ENCODE peak calls at places on chromosome 6, in eight cellular contexts. One of them, this sample, is unnamed.

GRCh38 chr6:72616406-72617015 is 5.4 kb upstream of the KCNQ5 start:
- DNase-seq in 8988T: no peak
- DNase-seq in non-pigmented ciliary epithelial cell: no peak
- DNase-seq in EL: peak; percentile 48
- DNase-seq in H9: no peak
- DNase-seq in memory B cell: no peak
- DNase-seq in T-helper 2 cell: no peak
- DNase-seq in hippocampal formation: no peak
- DNase-seq in this sample: no peak

GRCh38 chr6:107374264-107374663 is 85.1 kb downstream of the PDSS2 start:
- DNase-seq in 8988T: no peak
- DNase-seq in non-pigmented ciliary epithelial cell: no peak
- DNase-seq in EL: no peak
- DNase-seq in H9: no peak
- DNase-seq in memory B cell: no peak
- DNase-seq in T-helper 2 cell: no peak
- DNase-seq in hippocampal formation: no peak
- DNase-seq in this sample: no peak

GRCh38 chr6:3324262-3324942 is 65.7 kb downstream of the PSMG4 start:
- DNase-seq in 8988T: no peak
- DNase-seq in non-pigmented ciliary epithelial cell: peak; percentile 92
- DNase-seq in EL: peak; percentile 85
- DNase-seq in H9: no peak
- DNase-seq in memory B cell: no peak
- DNase-seq in T-helper 2 cell: no peak
- DNase-seq in hippocampal formation: peak; percentile 39
- DNase-seq in this sample: no peak

GRCh38 chr6:2531426-2532208 is 219.1 kb downstream of the MYLK4 start:
- DNase-seq in 8988T: no peak
- DNase-seq in non-pigmented ciliary epithelial cell: peak; percentile 88
- DNase-seq in EL: peak; percentile 78
- DNase-seq in H9: no peak
- DNase-seq in memory B cell: no peak
- DNase-seq in T-helper 2 cell: no peak
- DNase-seq in hippocampal formation: no peak
- DNase-seq in this sample: no peak

GRCh38 chr6:121110733-121111132 is 223.5 kb downstream of the TBC1D32 start:
- DNase-seq in 8988T: no peak
- DNase-seq in non-pigmented ciliary epithelial cell: no peak
- DNase-seq in EL: no peak
- DNase-seq in H9: no peak
- DNase-seq in memory B cell: no peak
- DNase-seq in T-helper 2 cell: no peak
- DNase-seq in hippocampal formation: no peak
- DNase-seq in this sample: no peak

GRCh38 chr6:107075951-107076381 is 39.3 kb downstream of the BEND3 start:
- DNase-seq in 8988T: no peak
- DNase-seq in non-pigmented ciliary epithelial cell: no peak
- DNase-seq in EL: peak; percentile 13
- DNase-seq in H9: no peak
- DNase-seq in memory B cell: no peak
- DNase-seq in T-helper 2 cell: no peak
- DNase-seq in hippocampal formation: peak; percentile 2
- DNase-seq in this sample: no peak

GRCh38 chr6:29839917-29840316 is 12.3 kb downstream of the HLA-G start:
- DNase-seq in 8988T: no peak
- DNase-seq in non-pigmented ciliary epithelial cell: no peak
- DNase-seq in EL: no peak
- DNase-seq in H9: no peak
- DNase-seq in memory B cell: no peak
- DNase-seq in T-helper 2 cell: no peak
- DNase-seq in hippocampal formation: no peak
- DNase-seq in this sample: no peak

GRCh38 chr6:110044093-110044492 is 66.0 kb downstream of the GPR6 start:
- DNase-seq in 8988T: no peak
- DNase-seq in non-pigmented ciliary epithelial cell: no peak
- DNase-seq in EL: no peak
- DNase-seq in H9: no peak
- DNase-seq in memory B cell: no peak
- DNase-seq in T-helper 2 cell: no peak
- DNase-seq in hippocampal formation: no peak
- DNase-seq in this sample: no peak

GRCh38 chr6:96394727-96395126 is 126.9 kb upstream of the UFL1 start:
- DNase-seq in 8988T: no peak
- DNase-seq in non-pigmented ciliary epithelial cell: no peak
- DNase-seq in EL: no peak
- DNase-seq in H9: no peak
- DNase-seq in memory B cell: no peak
- DNase-seq in T-helper 2 cell: no peak
- DNase-seq in hippocampal formation: no peak
- DNase-seq in this sample: no peak

GRCh38 chr6:43447604-43448003 is 7.7 kb downstream of the DLK2 start:
- DNase-seq in 8988T: no peak
- DNase-seq in non-pigmented ciliary epithelial cell: no peak
- DNase-seq in EL: no peak
- DNase-seq in H9: no peak
- DNase-seq in memory B cell: no peak
- DNase-seq in T-helper 2 cell: no peak
- DNase-seq in hippocampal formation: no peak
- DNase-seq in this sample: peak; percentile 32

GRCh38 chr6:100078509-100078908 is 84.5 kb upstream of the MCHR2 start:
- DNase-seq in 8988T: no peak
- DNase-seq in non-pigmented ciliary epithelial cell: no peak
- DNase-seq in EL: peak; percentile 55
- DNase-seq in H9: peak; percentile 65
- DNase-seq in memory B cell: no peak
- DNase-seq in T-helper 2 cell: no peak
- DNase-seq in hippocampal formation: no peak
- DNase-seq in this sample: peak; percentile 35

GRCh38 chr6:39451831-39452230 is 129.3 kb upstream of the KCNK16 start:
- DNase-seq in 8988T: no peak
- DNase-seq in non-pigmented ciliary epithelial cell: no peak
- DNase-seq in EL: peak; percentile 6
- DNase-seq in H9: peak; percentile 46
- DNase-seq in memory B cell: no peak
- DNase-seq in T-helper 2 cell: no peak
- DNase-seq in hippocampal formation: no peak
- DNase-seq in this sample: peak; percentile 48

GRCh38 chr6:87151786-87152527 is 3.4 kb upstream of the ZNF292 start:
- DNase-seq in 8988T: no peak
- DNase-seq in non-pigmented ciliary epithelial cell: no peak
- DNase-seq in EL: peak; percentile 70
- DNase-seq in H9: peak; percentile 68
- DNase-seq in memory B cell: peak; percentile 77
- DNase-seq in T-helper 2 cell: peak; percentile 26
- DNase-seq in hippocampal formation: peak; percentile 86
- DNase-seq in this sample: peak; percentile 76

GRCh38 chr6:67642582-67642981 is 992.5 kb upstream of the ADGRB3 start:
- DNase-seq in 8988T: no peak
- DNase-seq in non-pigmented ciliary epithelial cell: no peak
- DNase-seq in EL: no peak
- DNase-seq in H9: no peak
- DNase-seq in memory B cell: no peak
- DNase-seq in T-helper 2 cell: no peak
- DNase-seq in hippocampal formation: no peak
- DNase-seq in this sample: no peak

GRCh38 chr6:140078552-140079126 is 704.2 kb upstream of the CITED2 start:
- DNase-seq in 8988T: no peak
- DNase-seq in non-pigmented ciliary epithelial cell: peak; percentile 86
- DNase-seq in EL: peak; percentile 96
- DNase-seq in H9: no peak
- DNase-seq in memory B cell: no peak
- DNase-seq in T-helper 2 cell: no peak
- DNase-seq in hippocampal formation: no peak
- DNase-seq in this sample: no peak

GRCh38 chr6:96898241-96898851 is 655 bp upstream of the NDUFAF4 start:
- DNase-seq in 8988T: no peak
- DNase-seq in non-pigmented ciliary epithelial cell: peak; percentile 6
- DNase-seq in EL: no peak
- DNase-seq in H9: no peak
- DNase-seq in memory B cell: no peak
- DNase-seq in T-helper 2 cell: no peak
- DNase-seq in hippocampal formation: no peak
- DNase-seq in this sample: peak; percentile 7

GRCh38 chr6:3390698-3391097 is 66.2 kb downstream of the SLC22A23 start:
- DNase-seq in 8988T: no peak
- DNase-seq in non-pigmented ciliary epithelial cell: peak; percentile 71
- DNase-seq in EL: peak; percentile 77
- DNase-seq in H9: no peak
- DNase-seq in memory B cell: no peak
- DNase-seq in T-helper 2 cell: no peak
- DNase-seq in hippocampal formation: peak; percentile 44
- DNase-seq in this sample: no peak

GRCh38 chr6:36124881-36125280 is 5.4 kb upstream of the MAPK13 start:
- DNase-seq in 8988T: no peak
- DNase-seq in non-pigmented ciliary epithelial cell: no peak
- DNase-seq in EL: no peak
- DNase-seq in H9: no peak
- DNase-seq in memory B cell: no peak
- DNase-seq in T-helper 2 cell: no peak
- DNase-seq in hippocampal formation: no peak
- DNase-seq in this sample: peak; percentile 12

GRCh38 chr6:149948011-149948410 is 6.2 kb downstream of the ULBP2 start:
- DNase-seq in 8988T: no peak
- DNase-seq in non-pigmented ciliary epithelial cell: no peak
- DNase-seq in EL: no peak
- DNase-seq in H9: no peak
- DNase-seq in memory B cell: no peak
- DNase-seq in T-helper 2 cell: no peak
- DNase-seq in hippocampal formation: no peak
- DNase-seq in this sample: no peak

GRCh38 chr6:30260036-30260504 is 46.9 kb upstream of the TRIM26 start:
- DNase-seq in 8988T: no peak
- DNase-seq in non-pigmented ciliary epithelial cell: no peak
- DNase-seq in EL: no peak
- DNase-seq in H9: peak; percentile 34
- DNase-seq in memory B cell: peak; percentile 36
- DNase-seq in T-helper 2 cell: no peak
- DNase-seq in hippocampal formation: no peak
- DNase-seq in this sample: peak; percentile 60

GRCh38 chr6:19812512-19813119 is 24.6 kb upstream of the ID4 start:
- DNase-seq in 8988T: no peak
- DNase-seq in non-pigmented ciliary epithelial cell: no peak
- DNase-seq in EL: peak; percentile 38
- DNase-seq in H9: no peak
- DNase-seq in memory B cell: no peak
- DNase-seq in T-helper 2 cell: no peak
- DNase-seq in hippocampal formation: no peak
- DNase-seq in this sample: peak; percentile 29

GRCh38 chr6:116278853-116279231 is 888 bp downstream of the TSPYL1 start:
- DNase-seq in 8988T: no peak
- DNase-seq in non-pigmented ciliary epithelial cell: no peak
- DNase-seq in EL: no peak
- DNase-seq in H9: no peak
- DNase-seq in memory B cell: no peak
- DNase-seq in T-helper 2 cell: no peak
- DNase-seq in hippocampal formation: no peak
- DNase-seq in this sample: no peak

GRCh38 chr6:85580878-85581267 is 12.8 kb downstream of the SNX14 start:
- DNase-seq in 8988T: no peak
- DNase-seq in non-pigmented ciliary epithelial cell: peak; percentile 43
- DNase-seq in EL: peak; percentile 74
- DNase-seq in H9: peak; percentile 58
- DNase-seq in memory B cell: no peak
- DNase-seq in T-helper 2 cell: no peak
- DNase-seq in hippocampal formation: no peak
- DNase-seq in this sample: no peak

GRCh38 chr6:169288591-169288990 is 34.9 kb upstream of the THBS2 start:
- DNase-seq in 8988T: no peak
- DNase-seq in non-pigmented ciliary epithelial cell: no peak
- DNase-seq in EL: peak; percentile 45
- DNase-seq in H9: no peak
- DNase-seq in memory B cell: no peak
- DNase-seq in T-helper 2 cell: no peak
- DNase-seq in hippocampal formation: no peak
- DNase-seq in this sample: no peak

This sample was measured in H7.